ENCODE peak calls at places on chromosomes 5 and 9, in eight cellular contexts. H is astrocyte, B is kidney epithelial cell, K is occipital lobe, G is breast epithelium, D is RPMI8226, E is amniotic stem cell, Z is NCI-H187. U is an unnamed sample.

GRCh38 chr9:5499889-5500398 is 10.4 kb upstream of the PDCD1LG2 start:
- DNase-seq in G (no peak), B (no peak), Z (no peak), H (peak; percentile 49), K (no peak), D (peak; percentile 34), E (peak; percentile 10), U (no peak)

GRCh38 chr9:83526901-83527300 is 11.3 kb downstream of the FRMD3 start:
- DNase-seq in B (no peak), K (no peak), E (no peak), Z (no peak), H (no peak), G (no peak), D (no peak), U (no peak)

GRCh38 chr9:129280236-129281231 is 102.5 kb upstream of the IER5L start:
- DNase-seq in D (no peak), Z (no peak), G (peak; percentile 15), E (no peak), B (no peak), K (no peak), H (no peak), U (no peak)

GRCh38 chr5:38099205-38100144 is 158.9 kb upstream of the EGFLAM start:
- DNase-seq in Z (no peak), D (no peak), H (no peak), G (no peak), E (no peak), B (no peak), K (no peak), U (no peak)

GRCh38 chr5:159362190-159362589 is 31.9 kb upstream of the IL12B start:
- DNase-seq in G (no peak), Z (no peak), E (no peak), H (no peak), D (peak; percentile 41), B (no peak), K (no peak), U (peak; percentile 52)

GRCh38 chr5:93349613-93350012 is 231.4 kb downstream of the NR2F1-AS1 start:
- DNase-seq in Z (peak; percentile 8), H (peak; percentile 83), K (no peak), D (no peak), G (no peak), E (peak; percentile 21), B (peak; percentile 62), U (no peak)

GRCh38 chr9:126705767-126706697 is 92.3 kb downstream of the LMX1B start:
- DNase-seq in H (no peak), E (no peak), G (peak; percentile 36), D (peak; percentile 82), K (no peak), Z (no peak), B (no peak), U (peak; percentile 25)

GRCh38 chr9:34046784-34047379 is 1.8 kb downstream of the UBAP2 start:
- DNase-seq in Z (no peak), K (no peak), D (no peak), E (no peak), H (no peak), B (no peak), G (no peak), U (no peak)

GRCh38 chr5:164500856-164501255 is 995.4 kb downstream of the MAT2B start:
- DNase-seq in H (no peak), Z (no peak), D (no peak), K (no peak), G (no peak), B (no peak), E (no peak), U (no peak)

GRCh38 chr5:83306572-83307241 is 164.8 kb upstream of the VCAN start:
- DNase-seq in H (peak; percentile 96), E (peak; percentile 78), D (no peak), B (peak; percentile 56), K (no peak), Z (no peak), G (no peak), U (peak; percentile 54)

GRCh38 chr9:100150209-100150608 is 51.2 kb downstream of the INVS start:
- DNase-seq in B (no peak), Z (no peak), K (no peak), D (no peak), G (no peak), E (no peak), H (no peak), U (peak; percentile 3)

GRCh38 chr9:81318571-81318970 is 370.8 kb downstream of the TLE1 start:
- DNase-seq in E (no peak), K (no peak), G (no peak), B (peak; percentile 60), D (no peak), Z (no peak), H (peak; percentile 72), U (no peak)

GRCh38 chr5:159415301-159415937 is 85.1 kb upstream of the IL12B start:
- DNase-seq in E (no peak), G (no peak), D (no peak), B (no peak), Z (no peak), H (no peak), K (no peak), U (no peak)

GRCh38 chr5:32499261-32499660 is 54.7 kb upstream of the ZFR start:
- DNase-seq in E (no peak), G (no peak), Z (no peak), D (no peak), H (no peak), B (no peak), K (no peak), U (no peak)

GRCh38 chr5:51225671-51226419 is 157.4 kb upstream of the ISL1 start:
- DNase-seq in Z (no peak), K (no peak), B (no peak), E (no peak), H (no peak), D (no peak), G (no peak), U (peak; percentile 6)

GRCh38 chr9:86775718-86776117 is 171.6 kb downstream of the GAS1 start:
- DNase-seq in H (no peak), B (no peak), E (no peak), Z (no peak), G (no peak), K (no peak), D (no peak), U (no peak)

GRCh38 chr5:76363385-76364261 is 39.5 kb upstream of the IQGAP2 start:
- DNase-seq in B (no peak), H (no peak), Z (no peak), K (no peak), E (no peak), D (peak; percentile 84), G (no peak), U (no peak)

GRCh38 chr5:177087707-177088005 is 941 bp downstream of the FGFR4 start:
- DNase-seq in G (no peak), H (no peak), Z (no peak), E (no peak), D (no peak), B (no peak), K (no peak), U (no peak)

GRCh38 chr9:85959955-85960354 is 19.0 kb downstream of the NAA35 start:
- DNase-seq in E (no peak), B (no peak), H (no peak), G (no peak), D (no peak), K (no peak), Z (no peak), U (no peak)

GRCh38 chr5:124193371-124193789 is 553.1 kb downstream of the ZNF608 start:
- DNase-seq in Z (no peak), E (no peak), B (no peak), H (peak; percentile 71), G (no peak), K (no peak), D (no peak), U (peak; percentile 41)

GRCh38 chr5:31021181-31021624 is 172.3 kb upstream of the CDH6 start:
- DNase-seq in B (peak; percentile 63), Z (no peak), E (no peak), G (no peak), D (no peak), K (no peak), H (peak; percentile 87), U (no peak)

GRCh38 chr9:18605763-18606162 is 131.8 kb downstream of the ADAMTSL1 start:
- DNase-seq in Z (no peak), G (no peak), H (no peak), B (no peak), E (no peak), D (peak; percentile 84), K (no peak), U (no peak)

U was measured in Ammon's horn.